ENCODE peak calls at places on chromosomes 11 and 22, in seven cellular contexts. One of them, this sample, is unnamed.

GRCh38 chr11:64643258-64643881 is 52.4 kb downstream of the SLC22A12 start:
- DNase-seq in testis: peak; percentile 61
- DNase-seq in lower lobe of right lung: no peak
- DNase-seq in NB4: no peak
- DNase-seq in AG04450: no peak
- DNase-seq in ascending aorta: no peak
- DNase-seq in WERI-Rb-1: peak; percentile 75
- DNase-seq in this sample: no peak

GRCh38 chr11:35087648-35088047 is 51.3 kb upstream of the CD44 start:
- DNase-seq in testis: no peak
- DNase-seq in lower lobe of right lung: no peak
- DNase-seq in NB4: peak; percentile 64
- DNase-seq in AG04450: no peak
- DNase-seq in ascending aorta: no peak
- DNase-seq in WERI-Rb-1: no peak
- DNase-seq in this sample: no peak

GRCh38 chr11:99505319-99505718 is 484.6 kb downstream of the CNTN5 start:
- DNase-seq in testis: no peak
- DNase-seq in lower lobe of right lung: no peak
- DNase-seq in NB4: no peak
- DNase-seq in AG04450: peak; percentile 59
- DNase-seq in ascending aorta: no peak
- DNase-seq in WERI-Rb-1: no peak
- DNase-seq in this sample: no peak

GRCh38 chr11:69671734-69672465 is 3.3 kb downstream of the LTO1 start:
- DNase-seq in testis: no peak
- DNase-seq in lower lobe of right lung: no peak
- DNase-seq in NB4: no peak
- DNase-seq in AG04450: no peak
- DNase-seq in ascending aorta: no peak
- DNase-seq in WERI-Rb-1: no peak
- DNase-seq in this sample: no peak

GRCh38 chr11:119356349-119357031 is 10.0 kb upstream of the MFRP start:
- DNase-seq in testis: peak; percentile 89
- DNase-seq in lower lobe of right lung: peak; percentile 89
- DNase-seq in NB4: peak; percentile 82
- DNase-seq in AG04450: no peak
- DNase-seq in ascending aorta: no peak
- DNase-seq in WERI-Rb-1: peak; percentile 85
- DNase-seq in this sample: peak; percentile 94

GRCh38 chr22:31829505-31829904 is 75.7 kb downstream of the DEPDC5 start:
- DNase-seq in testis: no peak
- DNase-seq in lower lobe of right lung: no peak
- DNase-seq in NB4: peak; percentile 60
- DNase-seq in AG04450: peak; percentile 82
- DNase-seq in ascending aorta: no peak
- DNase-seq in WERI-Rb-1: peak; percentile 39
- DNase-seq in this sample: no peak

GRCh38 chr11:27444801-27445215 is 27.8 kb downstream of the LGR4 start:
- DNase-seq in testis: no peak
- DNase-seq in lower lobe of right lung: no peak
- DNase-seq in NB4: no peak
- DNase-seq in AG04450: no peak
- DNase-seq in ascending aorta: no peak
- DNase-seq in WERI-Rb-1: no peak
- DNase-seq in this sample: no peak

GRCh38 chr11:38791346-38791961 is 2193.4 kb upstream of the RAG2 start:
- DNase-seq in testis: peak; percentile 73
- DNase-seq in lower lobe of right lung: no peak
- DNase-seq in NB4: peak; percentile 71
- DNase-seq in AG04450: peak; percentile 36
- DNase-seq in ascending aorta: no peak
- DNase-seq in WERI-Rb-1: peak; percentile 54
- DNase-seq in this sample: no peak

GRCh38 chr11:60130496-60130895 is 42.0 kb downstream of the MS4A2 start:
- DNase-seq in testis: peak; percentile 82
- DNase-seq in lower lobe of right lung: no peak
- DNase-seq in NB4: peak; percentile 87
- DNase-seq in AG04450: no peak
- DNase-seq in ascending aorta: no peak
- DNase-seq in WERI-Rb-1: peak; percentile 67
- DNase-seq in this sample: no peak

GRCh38 chr22:47736166-47737034 is 974.0 kb downstream of the TBC1D22A start:
- DNase-seq in testis: no peak
- DNase-seq in lower lobe of right lung: no peak
- DNase-seq in NB4: no peak
- DNase-seq in AG04450: no peak
- DNase-seq in ascending aorta: no peak
- DNase-seq in WERI-Rb-1: no peak
- DNase-seq in this sample: no peak

GRCh38 chr11:103395612-103396011 is 286.4 kb downstream of the DYNC2H1 start:
- DNase-seq in testis: no peak
- DNase-seq in lower lobe of right lung: no peak
- DNase-seq in NB4: no peak
- DNase-seq in AG04450: no peak
- DNase-seq in ascending aorta: no peak
- DNase-seq in WERI-Rb-1: no peak
- DNase-seq in this sample: no peak

GRCh38 chr11:14522245-14522644 is 2.1 kb upstream of the PSMA1 start:
- DNase-seq in testis: no peak
- DNase-seq in lower lobe of right lung: no peak
- DNase-seq in NB4: no peak
- DNase-seq in AG04450: no peak
- DNase-seq in ascending aorta: no peak
- DNase-seq in WERI-Rb-1: no peak
- DNase-seq in this sample: no peak

GRCh38 chr11:93169950-93170561 is 27.7 kb downstream of the SLC36A4 start:
- DNase-seq in testis: no peak
- DNase-seq in lower lobe of right lung: no peak
- DNase-seq in NB4: peak; percentile 17
- DNase-seq in AG04450: peak; percentile 13
- DNase-seq in ascending aorta: no peak
- DNase-seq in WERI-Rb-1: no peak
- DNase-seq in this sample: no peak

GRCh38 chr11:119342023-119342300 is 1.3 kb upstream of the C1QTNF5 start:
- DNase-seq in testis: no peak
- DNase-seq in lower lobe of right lung: no peak
- DNase-seq in NB4: no peak
- DNase-seq in AG04450: no peak
- DNase-seq in ascending aorta: no peak
- DNase-seq in WERI-Rb-1: no peak
- DNase-seq in this sample: peak; percentile 30

GRCh38 chr11:16933756-16934603 is 80.2 kb downstream of the PLEKHA7 start:
- DNase-seq in testis: peak; percentile 92
- DNase-seq in lower lobe of right lung: no peak
- DNase-seq in NB4: no peak
- DNase-seq in AG04450: no peak
- DNase-seq in ascending aorta: no peak
- DNase-seq in WERI-Rb-1: no peak
- DNase-seq in this sample: no peak

GRCh38 chr11:38950882-38951281 is 2352.8 kb upstream of the RAG2 start:
- DNase-seq in testis: no peak
- DNase-seq in lower lobe of right lung: no peak
- DNase-seq in NB4: no peak
- DNase-seq in AG04450: no peak
- DNase-seq in ascending aorta: no peak
- DNase-seq in WERI-Rb-1: no peak
- DNase-seq in this sample: no peak

GRCh38 chr22:40612291-40612740 is 24.2 kb downstream of the MRTFA start:
- DNase-seq in testis: no peak
- DNase-seq in lower lobe of right lung: no peak
- DNase-seq in NB4: no peak
- DNase-seq in AG04450: no peak
- DNase-seq in ascending aorta: no peak
- DNase-seq in WERI-Rb-1: no peak
- DNase-seq in this sample: no peak

GRCh38 chr11:69213315-69213714 is 57.6 kb downstream of the SMIM38 start:
- DNase-seq in testis: no peak
- DNase-seq in lower lobe of right lung: no peak
- DNase-seq in NB4: no peak
- DNase-seq in AG04450: no peak
- DNase-seq in ascending aorta: no peak
- DNase-seq in WERI-Rb-1: no peak
- DNase-seq in this sample: no peak

GRCh38 chr11:134337051-134337450 is 5.3 kb downstream of the GLB1L2 start:
- DNase-seq in testis: no peak
- DNase-seq in lower lobe of right lung: no peak
- DNase-seq in NB4: no peak
- DNase-seq in AG04450: no peak
- DNase-seq in ascending aorta: no peak
- DNase-seq in WERI-Rb-1: no peak
- DNase-seq in this sample: no peak

GRCh38 chr11:15580056-15580774 is 465.5 kb downstream of the INSC start:
- DNase-seq in testis: no peak
- DNase-seq in lower lobe of right lung: no peak
- DNase-seq in NB4: peak; percentile 66
- DNase-seq in AG04450: no peak
- DNase-seq in ascending aorta: no peak
- DNase-seq in WERI-Rb-1: no peak
- DNase-seq in this sample: no peak

GRCh38 chr22:20438066-20438677 is 547 bp upstream of the SCARF2 start:
- DNase-seq in testis: no peak
- DNase-seq in lower lobe of right lung: peak; percentile 49
- DNase-seq in NB4: no peak
- DNase-seq in AG04450: no peak
- DNase-seq in ascending aorta: no peak
- DNase-seq in WERI-Rb-1: no peak
- DNase-seq in this sample: no peak

GRCh38 chr11:62719302-62719978 is 7.8 kb downstream of the HNRNPUL2 start:
- DNase-seq in testis: no peak
- DNase-seq in lower lobe of right lung: no peak
- DNase-seq in NB4: no peak
- DNase-seq in AG04450: no peak
- DNase-seq in ascending aorta: no peak
- DNase-seq in WERI-Rb-1: no peak
- DNase-seq in this sample: no peak

GRCh38 chr11:120940297-120940847 is 83.5 kb upstream of the TBCEL start:
- DNase-seq in testis: no peak
- DNase-seq in lower lobe of right lung: no peak
- DNase-seq in NB4: no peak
- DNase-seq in AG04450: no peak
- DNase-seq in ascending aorta: no peak
- DNase-seq in WERI-Rb-1: no peak
- DNase-seq in this sample: no peak

GRCh38 chr11:113373306-113373705 is 14.3 kb upstream of the ANKK1 start:
- DNase-seq in testis: no peak
- DNase-seq in lower lobe of right lung: no peak
- DNase-seq in NB4: no peak
- DNase-seq in AG04450: no peak
- DNase-seq in ascending aorta: no peak
- DNase-seq in WERI-Rb-1: no peak
- DNase-seq in this sample: no peak

GRCh38 chr11:103624708-103625623 is 411.5 kb upstream of the DDI1 start:
- DNase-seq in testis: no peak
- DNase-seq in lower lobe of right lung: no peak
- DNase-seq in NB4: no peak
- DNase-seq in AG04450: peak; percentile 84
- DNase-seq in ascending aorta: no peak
- DNase-seq in WERI-Rb-1: no peak
- DNase-seq in this sample: no peak

GRCh38 chr11:57458410-57459111 is 1.8 kb upstream of the RTN4RL2 start:
- DNase-seq in testis: peak; percentile 59
- DNase-seq in lower lobe of right lung: peak; percentile 61
- DNase-seq in NB4: peak; percentile 58
- DNase-seq in AG04450: no peak
- DNase-seq in ascending aorta: no peak
- DNase-seq in WERI-Rb-1: peak; percentile 45
- DNase-seq in this sample: no peak

GRCh38 chr11:42840176-42840829 is 471.5 kb upstream of the API5 start:
- DNase-seq in testis: no peak
- DNase-seq in lower lobe of right lung: no peak
- DNase-seq in NB4: no peak
- DNase-seq in AG04450: no peak
- DNase-seq in ascending aorta: no peak
- DNase-seq in WERI-Rb-1: no peak
- DNase-seq in this sample: no peak

GRCh38 chr11:44865866-44866272 is 84.8 kb downstream of the TP53I11 start:
- DNase-seq in testis: no peak
- DNase-seq in lower lobe of right lung: no peak
- DNase-seq in NB4: no peak
- DNase-seq in AG04450: no peak
- DNase-seq in ascending aorta: no peak
- DNase-seq in WERI-Rb-1: no peak
- DNase-seq in this sample: no peak

GRCh38 chr11:115872418-115872817 is 368.2 kb upstream of the CADM1 start:
- DNase-seq in testis: no peak
- DNase-seq in lower lobe of right lung: no peak
- DNase-seq in NB4: peak; percentile 13
- DNase-seq in AG04450: no peak
- DNase-seq in ascending aorta: no peak
- DNase-seq in WERI-Rb-1: no peak
- DNase-seq in this sample: no peak

GRCh38 chr11:86912238-86912637 is 43.0 kb downstream of the FZD4 start:
- DNase-seq in testis: no peak
- DNase-seq in lower lobe of right lung: no peak
- DNase-seq in NB4: no peak
- DNase-seq in AG04450: no peak
- DNase-seq in ascending aorta: no peak
- DNase-seq in WERI-Rb-1: no peak
- DNase-seq in this sample: no peak

GRCh38 chr11:75768112-75768908 is at the start of gene DGAT2:
- DNase-seq in testis: peak; percentile 80
- DNase-seq in lower lobe of right lung: peak; percentile 88
- DNase-seq in NB4: peak; percentile 92
- DNase-seq in AG04450: no peak
- DNase-seq in ascending aorta: no peak
- DNase-seq in WERI-Rb-1: peak; percentile 69
- DNase-seq in this sample: peak; percentile 81
- TF ChIP-seq CTCF in testis: no peak
- TF ChIP-seq CTCF in lower lobe of right lung: peak; percentile 18
- TF ChIP-seq CTCF in NB4: peak; percentile 67
- TF ChIP-seq CTCF in AG04450: no peak
- TF ChIP-seq CTCF in ascending aorta: peak; percentile 30
- TF ChIP-seq CTCF in WERI-Rb-1: peak; percentile 23
- TF ChIP-seq CTCF in this sample: no peak

GRCh38 chr11:36361472-36361871 is 65.4 kb downstream of the PRR5L start:
- DNase-seq in testis: no peak
- DNase-seq in lower lobe of right lung: no peak
- DNase-seq in NB4: no peak
- DNase-seq in AG04450: no peak
- DNase-seq in ascending aorta: no peak
- DNase-seq in WERI-Rb-1: no peak
- DNase-seq in this sample: no peak
- H3K4me3 ChIP-seq in testis: no peak overlapping the region
- H3K4me3 ChIP-seq in lower lobe of right lung: peak overlapping the region; percentile 11
- H3K4me3 ChIP-seq in NB4: no peak overlapping the region
- H3K4me3 ChIP-seq in AG04450: peak overlapping the region; percentile 1
- H3K4me3 ChIP-seq in ascending aorta: peak overlapping the region; percentile 16
- H3K4me3 ChIP-seq in WERI-Rb-1: no peak overlapping the region
- H3K4me3 ChIP-seq in this sample: no peak overlapping the region

GRCh38 chr22:21952586-21953571 is at the start of gene PPM1F:
- DNase-seq in testis: peak; percentile 87
- DNase-seq in lower lobe of right lung: peak; percentile 92
- DNase-seq in NB4: peak; percentile 73
- DNase-seq in AG04450: peak; percentile 20
- DNase-seq in ascending aorta: peak; percentile 47
- DNase-seq in WERI-Rb-1: peak; percentile 85
- DNase-seq in this sample: peak; percentile 86
- TF ChIP-seq CTCF in testis: peak; percentile 99
- TF ChIP-seq CTCF in lower lobe of right lung: peak; percentile 84
- TF ChIP-seq CTCF in NB4: peak; percentile 35
- TF ChIP-seq CTCF in AG04450: peak; percentile 64
- TF ChIP-seq CTCF in ascending aorta: peak; percentile 64
- TF ChIP-seq CTCF in WERI-Rb-1: peak; percentile 85
- TF ChIP-seq CTCF in this sample: peak; percentile 92

GRCh38 chr11:33829430-33830141 is 55.3 kb upstream of the FBXO3 start:
- DNase-seq in testis: peak; percentile 71
- DNase-seq in lower lobe of right lung: no peak
- DNase-seq in NB4: peak; percentile 74
- DNase-seq in AG04450: peak; percentile 39
- DNase-seq in ascending aorta: no peak
- DNase-seq in WERI-Rb-1: peak; percentile 70
- DNase-seq in this sample: no peak
- H3K4me3 ChIP-seq in testis: peak overlapping the region; percentile 2
- H3K4me3 ChIP-seq in lower lobe of right lung: peak overlapping the region; percentile 48
- H3K4me3 ChIP-seq in NB4: no peak overlapping the region
- H3K4me3 ChIP-seq in AG04450: peak overlapping the region; percentile 55
- H3K4me3 ChIP-seq in ascending aorta: peak overlapping the region; percentile 61
- H3K4me3 ChIP-seq in WERI-Rb-1: peak overlapping the region; percentile 47
- H3K4me3 ChIP-seq in this sample: peak overlapping the region; percentile 13

This sample was measured in left lung.